ENCODE peak calls at places on chromosomes 16 and 17, in ten cellular contexts. X, N, R, K, F, A, T, E, U and P are unnamed samples.

GRCh38 chr16:1612320-1613111 is at the start of gene CRAMP1:
- DNase-seq in X (peak; percentile 68), N (peak; percentile 38), R (peak; percentile 47), K (no peak), F (no peak), A (peak; percentile 33), T (peak; percentile 65), E (peak; percentile 15), U (peak; percentile 45), P (no peak)

GRCh38 chr17:29162909-29163341 is 17.3 kb downstream of the MYO18A start:
- DNase-seq in X (no peak), N (no peak), R (no peak), K (no peak), F (no peak), A (no peak), T (no peak), E (no peak), U (no peak), P (no peak)

GRCh38 chr16:21653571-21653970 is 1.2 kb upstream of the IGSF6 start:
- DNase-seq in X (no peak), N (no peak), R (no peak), K (no peak), F (no peak), A (no peak), T (peak; percentile 29), E (no peak), U (no peak), P (no peak)

GRCh38 chr17:51228177-51228576 is 31.7 kb downstream of the MBTD1 start:
- DNase-seq in X (no peak), N (no peak), R (no peak), K (no peak), F (no peak), A (no peak), T (no peak), E (no peak), U (no peak), P (no peak)

GRCh38 chr16:87178977-87179376 is 138.2 kb downstream of the C16orf95 start:
- DNase-seq in X (no peak), N (no peak), R (peak; percentile 79), K (no peak), F (no peak), A (no peak), T (no peak), E (no peak), U (no peak), P (no peak)

GRCh38 chr17:37488009-37488604 is 1.6 kb upstream of the DUSP14 start:
- DNase-seq in X (no peak), N (peak; percentile 97), R (peak; percentile 85), K (no peak), F (no peak), A (peak; percentile 64), T (peak; percentile 58), E (peak; percentile 24), U (no peak), P (no peak)

GRCh38 chr17:62705781-62706597 is 78.5 kb downstream of the MRC2 start:
- DNase-seq in X (no peak), N (no peak), R (no peak), K (peak; percentile 77), F (no peak), A (peak; percentile 31), T (peak; percentile 91), E (no peak), U (no peak), P (no peak)

GRCh38 chr17:48505788-48506187 is 25.0 kb downstream of the HOXB1 start:
- DNase-seq in X (peak; percentile 74), N (peak; percentile 78), R (peak; percentile 72), K (no peak), F (no peak), A (peak; percentile 94), T (peak; percentile 62), E (peak; percentile 22), U (no peak), P (no peak)

GRCh38 chr16:17143546-17144419 is 327.0 kb downstream of the XYLT1 start:
- DNase-seq in X (no peak), N (no peak), R (no peak), K (no peak), F (no peak), A (no peak), T (no peak), E (no peak), U (no peak), P (no peak)

GRCh38 chr17:21295036-21295952 is 10.8 kb downstream of the MAP2K3 start:
- DNase-seq in X (no peak), N (no peak), R (no peak), K (no peak), F (peak; percentile 76), A (peak; percentile 49), T (no peak), E (no peak), U (no peak), P (peak; percentile 88)

GRCh38 chr17:6567528-6568185 is 11.3 kb upstream of the PITPNM3 start:
- DNase-seq in X (no peak), N (no peak), R (no peak), K (no peak), F (no peak), A (no peak), T (peak; percentile 76), E (no peak), U (no peak), P (peak; percentile 13)

GRCh38 chr17:82039695-82040299 is 2.3 kb upstream of the DCXR start:
- DNase-seq in X (no peak), N (no peak), R (no peak), K (no peak), F (no peak), A (no peak), T (no peak), E (no peak), U (no peak), P (no peak)

GRCh38 chr17:70552230-70552981 is 383.1 kb downstream of the KCNJ2 start:
- DNase-seq in X (no peak), N (peak; percentile 26), R (no peak), K (no peak), F (no peak), A (peak; percentile 69), T (peak; percentile 63), E (peak; percentile 77), U (peak; percentile 7), P (no peak)

GRCh38 chr17:49522329-49522890 is 27.3 kb downstream of the NGFR start:
- DNase-seq in X (peak; percentile 44), N (no peak), R (no peak), K (no peak), F (peak; percentile 66), A (no peak), T (no peak), E (no peak), U (no peak), P (no peak)

GRCh38 chr17:34542700-34543336 is 36.6 kb upstream of the TMEM132E start:
- DNase-seq in X (peak; percentile 81), N (peak; percentile 40), R (no peak), K (peak; percentile 55), F (no peak), A (peak; percentile 61), T (peak; percentile 90), E (peak; percentile 28), U (no peak), P (no peak)

GRCh38 chr16:2467301-2468141 is 3.6 kb upstream of the NTN3 start:
- DNase-seq in X (no peak), N (peak; percentile 87), R (peak; percentile 98), K (peak; percentile 72), F (no peak), A (peak; percentile 95), T (peak; percentile 84), E (no peak), U (peak; percentile 70), P (no peak)

GRCh38 chr16:64144612-64145011 is 977.3 kb downstream of the CDH11 start:
- DNase-seq in X (no peak), N (no peak), R (no peak), K (no peak), F (no peak), A (no peak), T (no peak), E (no peak), U (no peak), P (no peak)

GRCh38 chr16:6170022-6170421 is 1072.4 kb upstream of the EEF2KMT start:
- DNase-seq in X (no peak), N (no peak), R (no peak), K (no peak), F (no peak), A (no peak), T (no peak), E (no peak), U (no peak), P (no peak)

GRCh38 chr17:80832266-80832676 is 159.4 kb upstream of the CHMP6 start:
- DNase-seq in X (no peak), N (peak; percentile 55), R (peak; percentile 78), K (peak; percentile 82), F (no peak), A (peak; percentile 76), T (peak; percentile 91), E (no peak), U (no peak), P (no peak)

GRCh38 chr16:88403794-88404581 is 21.2 kb downstream of the ZNF469 start:
- DNase-seq in X (no peak), N (no peak), R (no peak), K (no peak), F (no peak), A (no peak), T (no peak), E (no peak), U (no peak), P (no peak)